ENCODE peak calls at places on chromosomes 1 and 21, in eight cellular contexts. U is spleen, T is GM13976, W is heart right ventricle, O is Daoy, K is neural progenitor cell, H is putamen, B is AG08396. R is an unnamed sample.
A peak's percentile ranks its signal among the peaks of the same experiment; 100 is the strongest.

GRCh38 chr1:222557574-222557973 is 9.7 kb upstream of the HHIPL2 start:
- DNase-seq in U (no peak), T (no peak), W (no peak), O (no peak), K (no peak), H (no peak), B (no peak), R (no peak)

GRCh38 chr1:30534551-30534940 is 188.8 kb downstream of the MATN1 start:
- DNase-seq in U (peak; percentile 18), T (no peak), W (no peak), O (no peak), K (no peak), H (no peak), B (no peak), R (no peak)

GRCh38 chr1:16164821-16165364 is 9.0 kb upstream of the EPHA2 start:
- DNase-seq in U (no peak), T (no peak), W (no peak), O (no peak), K (no peak), H (no peak), B (no peak), R (no peak)

GRCh38 chr1:19461352-19461645 is 24.0 kb downstream of the CAPZB start:
- DNase-seq in U (peak; percentile 72), T (no peak), W (no peak), O (no peak), K (no peak), H (no peak), B (no peak), R (no peak)

GRCh38 chr21:41832230-41833137 is 46.7 kb downstream of the PRDM15 start:
- DNase-seq in U (peak; percentile 55), T (no peak), W (no peak), O (no peak), K (no peak), H (no peak), B (no peak), R (no peak)

GRCh38 chr1:30043256-30043655 is 680.1 kb downstream of the MATN1 start:
- DNase-seq in U (no peak), T (no peak), W (no peak), O (no peak), K (no peak), H (no peak), B (no peak), R (no peak)

GRCh38 chr1:93822710-93823425 is 56.1 kb downstream of the DNTTIP2 start:
- DNase-seq in U (no peak), T (no peak), W (no peak), O (no peak), K (no peak), H (no peak), B (no peak), R (no peak)

GRCh38 chr1:244050835-244051444 is at the start of gene ZBTB18:
- DNase-seq in U (no peak), T (no peak), W (no peak), O (peak; percentile 63), K (peak; percentile 69), H (peak; percentile 67), B (no peak), R (peak; percentile 70)

GRCh38 chr1:232136136-232136535 is 493.8 kb downstream of the SIPA1L2 start:
- DNase-seq in U (no peak), T (no peak), W (no peak), O (no peak), K (no peak), H (no peak), B (no peak), R (no peak)

GRCh38 chr1:246775531-246776385 is 51.5 kb downstream of the SCCPDH start:
- DNase-seq in U (no peak), T (no peak), W (no peak), O (no peak), K (no peak), H (no peak), B (no peak), R (no peak)

GRCh38 chr1:22317231-22317919 is 134.3 kb upstream of the ZBTB40 start:
- DNase-seq in U (no peak), T (peak; percentile 71), W (no peak), O (peak; percentile 41), K (peak; percentile 66), H (no peak), B (peak; percentile 31), R (no peak)

GRCh38 chr21:21067375-21067774 is 69.2 kb downstream of the NCAM2 start:
- DNase-seq in U (no peak), T (no peak), W (no peak), O (no peak), K (no peak), H (no peak), B (no peak), R (no peak)